ENCODE peak calls at places on chromosomes 4 and X, in eight cellular contexts. E is H4; B is stimulated activated CD8-positive, alpha-beta memory T cell treated with anti-CD3 and anti-CD28 coated beads, Interleukin-15, amount 100 ng/mL, for 1 hour; N is stimulated activated CD4-positive, alpha-beta T cell treated with anti-CD3 and anti-CD28 coated beads, Interleukin-1b, Interleukin-23, amount 100 ng/mL, for 48 hours; J is nucleus accumbens; W is psoas muscle; P is GM20000; U is activated T-cell treated with anti-CD3 and anti-CD28 coated beads, Interleukin-2, amount 50 U/mL, for 72 hours. I is an unnamed sample.

GRCh38 chr4:15963001-15963451 is at the start of gene FGFBP2:
- DNase-seq in N (peak), B (peak), J (no peak), E (peak), W (peak), U (peak), P (peak), I (peak)

GRCh38 chr4:973431-974397 is at the start of gene DGKQ:
- DNase-seq in W (peak), N (peak), U (peak), P (peak), B (peak), E (peak), J (peak), I (peak)

GRCh38 chr4:26015133-26015651 is 101.2 kb downstream of the SMIM20 start:
- DNase-seq in U (no peak), J (peak), W (peak), E (peak), P (no peak), B (no peak), N (no peak), I (no peak)

GRCh38 chr4:106892786-106893185 is 143.3 kb downstream of the DKK2 start:
- DNase-seq in E (no peak), N (no peak), J (no peak), P (no peak), B (no peak), U (no peak), W (no peak), I (no peak)

GRCh38 chr4:175290401-175290800 is 372.2 kb downstream of the ADAM29 start:
- DNase-seq in E (no peak), J (no peak), W (no peak), B (no peak), U (no peak), P (no peak), N (no peak), I (no peak)

GRCh38 chrX:129957241-129958099 is 25.0 kb upstream of the BCORL1 start:
- DNase-seq in N (peak), W (peak), B (no peak), P (peak), U (peak), E (no peak), J (no peak), I (no peak)

GRCh38 chr4:38565271-38566199 is 98.5 kb upstream of the KLF3 start:
- DNase-seq in P (no peak), E (no peak), J (no peak), U (no peak), B (no peak), N (no peak), W (no peak), I (no peak)

GRCh38 chr4:158193171-158193749 is 17.0 kb upstream of the TMEM144 start:
- DNase-seq in B (no peak), W (no peak), N (no peak), E (peak), J (no peak), P (peak), U (no peak), I (peak)

GRCh38 chr4:20612313-20612712 is 87.9 kb upstream of the PACRGL start:
- DNase-seq in W (no peak), N (no peak), P (no peak), B (no peak), J (no peak), E (peak), U (no peak), I (no peak)

GRCh38 chr4:142493255-142493976 is 352.7 kb downstream of the INPP4B start:
- DNase-seq in J (no peak), W (no peak), N (no peak), P (no peak), U (no peak), E (no peak), B (no peak), I (no peak)

GRCh38 chr4:125833-126232 is 1.5 kb downstream of the ZNF718 start:
- DNase-seq in P (no peak), U (no peak), E (no peak), J (no peak), N (no peak), W (no peak), B (no peak), I (no peak)

GRCh38 chr4:104815593-104816156 is 321.0 kb upstream of the CXXC4 start:
- DNase-seq in J (no peak), U (no peak), B (no peak), P (no peak), W (no peak), N (no peak), E (no peak), I (no peak)

GRCh38 chr4:15809473-15809872 is 31.3 kb downstream of the CD38 start:
- DNase-seq in B (no peak), J (no peak), W (no peak), N (no peak), P (no peak), U (no peak), E (no peak), I (no peak)

GRCh38 chrX:6041630-6042029 is 187.0 kb downstream of the NLGN4X start:
- DNase-seq in B (no peak), P (no peak), J (no peak), E (no peak), W (no peak), U (no peak), N (no peak), I (no peak)

GRCh38 chr4:182212211-182212761 is 30.9 kb upstream of the TENM3 start:
- DNase-seq in E (no peak), J (no peak), W (peak), U (no peak), N (no peak), P (no peak), B (no peak), I (peak)

GRCh38 chr4:38145033-38145673 is 185.0 kb downstream of the PTTG2 start:
- DNase-seq in J (no peak), E (no peak), B (no peak), W (no peak), P (no peak), U (no peak), N (no peak), I (no peak)